ENCODE peak calls at places on chromosomes 2 and 18, in ten cellular contexts. N, F, K, J, M, C, V, U, X and I are unnamed samples.

GRCh38 chr2:98538280-98539041 is 69.9 kb downstream of the COA5 start:
- DNase-seq in N (no peak), F (no peak), K (no peak), J (peak), M (no peak), C (no peak), V (no peak), U (no peak), X (no peak), I (no peak)

GRCh38 chr18:23963443-23964185 is 50.9 kb upstream of the TTC39C start:
- DNase-seq in N (no peak), F (no peak), K (peak), J (no peak), M (no peak), C (no peak), V (no peak), U (no peak), X (no peak), I (no peak)

GRCh38 chr2:237156131-237156856 is 70.6 kb downstream of the COPS8 start:
- DNase-seq in N (peak), F (no peak), K (no peak), J (no peak), M (peak), C (no peak), V (no peak), U (peak), X (no peak), I (no peak)

GRCh38 chr2:231883468-231883881 is 42.7 kb downstream of the NPPC start:
- DNase-seq in N (no peak), F (no peak), K (no peak), J (peak), M (peak), C (no peak), V (peak), U (no peak), X (no peak), I (no peak)

GRCh38 chr2:225660262-225661091 is 261.0 kb downstream of the NYAP2 start:
- DNase-seq in N (peak), F (peak), K (no peak), J (peak), M (peak), C (peak), V (peak), U (peak), X (peak), I (peak)

GRCh38 chr2:239625913-239626734 is 225.3 kb upstream of the HDAC4 start:
- DNase-seq in N (no peak), F (no peak), K (no peak), J (no peak), M (no peak), C (no peak), V (no peak), U (no peak), X (no peak), I (no peak)

GRCh38 chr2:129911363-129912065 is 68.0 kb upstream of the RAB6C start:
- DNase-seq in N (no peak), F (no peak), K (no peak), J (no peak), M (no peak), C (no peak), V (no peak), U (no peak), X (no peak), I (no peak)

GRCh38 chr2:231606941-231607340 is 14.3 kb downstream of the TEX44 start:
- DNase-seq in N (no peak), F (no peak), K (no peak), J (no peak), M (no peak), C (no peak), V (no peak), U (no peak), X (no peak), I (no peak)

GRCh38 chr2:163255086-163255485 is 416.5 kb upstream of the KCNH7 start:
- DNase-seq in N (no peak), F (no peak), K (no peak), J (peak), M (no peak), C (no peak), V (no peak), U (no peak), X (no peak), I (no peak)